ENCODE peak calls at places on chromosomes 13 and 19, in seven cellular contexts. One of them, this sample, is unnamed.

GRCh38 chr13:35711909-35712308 is 235.4 kb upstream of the MAB21L1 start:
- DNase-seq in right lobe of liver: no peak
- DNase-seq in heart left ventricle: no peak
- DNase-seq in upper lobe of left lung: no peak
- DNase-seq in IMR-90: no peak
- DNase-seq in endothelial cell of umbilical vein: no peak
- DNase-seq in A549: no peak
- DNase-seq in this sample: no peak

GRCh38 chr19:7928741-7929701 is 3.1 kb upstream of the CTXN1 start:
- DNase-seq in right lobe of liver: peak
- DNase-seq in heart left ventricle: no peak
- DNase-seq in upper lobe of left lung: peak
- DNase-seq in IMR-90: peak
- DNase-seq in endothelial cell of umbilical vein: peak
- DNase-seq in A549: peak
- DNase-seq in this sample: no peak

GRCh38 chr19:10712754-10713153 is 5.1 kb upstream of the DNM2 start:
- DNase-seq in right lobe of liver: no peak
- DNase-seq in heart left ventricle: no peak
- DNase-seq in upper lobe of left lung: peak
- DNase-seq in IMR-90: no peak
- DNase-seq in endothelial cell of umbilical vein: no peak
- DNase-seq in A549: no peak
- DNase-seq in this sample: peak

GRCh38 chr19:34457446-34457845 is 24.1 kb upstream of the WTIP start:
- DNase-seq in right lobe of liver: no peak
- DNase-seq in heart left ventricle: no peak
- DNase-seq in upper lobe of left lung: no peak
- DNase-seq in IMR-90: no peak
- DNase-seq in endothelial cell of umbilical vein: no peak
- DNase-seq in A549: no peak
- DNase-seq in this sample: no peak

GRCh38 chr19:16383584-16384161 is 59.0 kb downstream of the KLF2 start:
- DNase-seq in right lobe of liver: no peak
- DNase-seq in heart left ventricle: no peak
- DNase-seq in upper lobe of left lung: no peak
- DNase-seq in IMR-90: no peak
- DNase-seq in endothelial cell of umbilical vein: no peak
- DNase-seq in A549: no peak
- DNase-seq in this sample: no peak

GRCh38 chr19:7872306-7873204 is 1.6 kb downstream of the PRR36 start:
- DNase-seq in right lobe of liver: no peak
- DNase-seq in heart left ventricle: no peak
- DNase-seq in upper lobe of left lung: peak
- DNase-seq in IMR-90: no peak
- DNase-seq in endothelial cell of umbilical vein: no peak
- DNase-seq in A549: no peak
- DNase-seq in this sample: no peak

GRCh38 chr19:45901432-45901903 is 945 bp downstream of the MYPOP start:
- DNase-seq in right lobe of liver: peak
- DNase-seq in heart left ventricle: peak
- DNase-seq in upper lobe of left lung: peak
- DNase-seq in IMR-90: peak
- DNase-seq in endothelial cell of umbilical vein: peak
- DNase-seq in A549: no peak
- DNase-seq in this sample: peak

GRCh38 chr13:33642374-33643065 is 175.4 kb upstream of the RFC3 start:
- DNase-seq in right lobe of liver: peak
- DNase-seq in heart left ventricle: peak
- DNase-seq in upper lobe of left lung: no peak
- DNase-seq in IMR-90: peak
- DNase-seq in endothelial cell of umbilical vein: no peak
- DNase-seq in A549: peak
- DNase-seq in this sample: peak

GRCh38 chr13:55567721-55568625 is 1572.7 kb upstream of the PRR20A start:
- DNase-seq in right lobe of liver: no peak
- DNase-seq in heart left ventricle: no peak
- DNase-seq in upper lobe of left lung: no peak
- DNase-seq in IMR-90: no peak
- DNase-seq in endothelial cell of umbilical vein: no peak
- DNase-seq in A549: no peak
- DNase-seq in this sample: no peak

GRCh38 chr19:47122359-47123335 is 8.0 kb upstream of the SAE1 start:
- DNase-seq in right lobe of liver: no peak
- DNase-seq in heart left ventricle: no peak
- DNase-seq in upper lobe of left lung: no peak
- DNase-seq in IMR-90: peak
- DNase-seq in endothelial cell of umbilical vein: no peak
- DNase-seq in A549: no peak
- DNase-seq in this sample: no peak

GRCh38 chr19:14516048-14516534 is 2.1 kb downstream of the DNAJB1 start:
- DNase-seq in right lobe of liver: peak
- DNase-seq in heart left ventricle: no peak
- DNase-seq in upper lobe of left lung: no peak
- DNase-seq in IMR-90: no peak
- DNase-seq in endothelial cell of umbilical vein: no peak
- DNase-seq in A549: no peak
- DNase-seq in this sample: peak

GRCh38 chr13:113976711-113977684 is 3.1 kb upstream of the C13orf46 start:
- DNase-seq in right lobe of liver: peak
- DNase-seq in heart left ventricle: peak
- DNase-seq in upper lobe of left lung: peak
- DNase-seq in IMR-90: peak
- DNase-seq in endothelial cell of umbilical vein: no peak
- DNase-seq in A549: peak
- DNase-seq in this sample: no peak

GRCh38 chr19:47019431-47020041 is at the start of gene NPAS1:
- DNase-seq in right lobe of liver: no peak
- DNase-seq in heart left ventricle: no peak
- DNase-seq in upper lobe of left lung: peak
- DNase-seq in IMR-90: no peak
- DNase-seq in endothelial cell of umbilical vein: no peak
- DNase-seq in A549: no peak
- DNase-seq in this sample: no peak

GRCh38 chr13:103283451-103283820 is 217.2 kb upstream of the SLC10A2 start:
- DNase-seq in right lobe of liver: no peak
- DNase-seq in heart left ventricle: no peak
- DNase-seq in upper lobe of left lung: no peak
- DNase-seq in IMR-90: no peak
- DNase-seq in endothelial cell of umbilical vein: no peak
- DNase-seq in A549: no peak
- DNase-seq in this sample: no peak

GRCh38 chr13:32267836-32268439 is 47.2 kb downstream of the ZAR1L start:
- DNase-seq in right lobe of liver: no peak
- DNase-seq in heart left ventricle: no peak
- DNase-seq in upper lobe of left lung: no peak
- DNase-seq in IMR-90: no peak
- DNase-seq in endothelial cell of umbilical vein: peak
- DNase-seq in A549: no peak
- DNase-seq in this sample: peak

GRCh38 chr13:94305463-94305862 is 174.0 kb downstream of the DCT start:
- DNase-seq in right lobe of liver: no peak
- DNase-seq in heart left ventricle: no peak
- DNase-seq in upper lobe of left lung: no peak
- DNase-seq in IMR-90: peak
- DNase-seq in endothelial cell of umbilical vein: peak
- DNase-seq in A549: no peak
- DNase-seq in this sample: no peak

GRCh38 chr19:46885411-46885810 is 24.6 kb downstream of the ARHGAP35 start:
- DNase-seq in right lobe of liver: no peak
- DNase-seq in heart left ventricle: no peak
- DNase-seq in upper lobe of left lung: no peak
- DNase-seq in IMR-90: no peak
- DNase-seq in endothelial cell of umbilical vein: no peak
- DNase-seq in A549: no peak
- DNase-seq in this sample: no peak

GRCh38 chr19:56403261-56403660 is 871 bp upstream of the ZNF583 start:
- DNase-seq in right lobe of liver: no peak
- DNase-seq in heart left ventricle: no peak
- DNase-seq in upper lobe of left lung: no peak
- DNase-seq in IMR-90: peak
- DNase-seq in endothelial cell of umbilical vein: no peak
- DNase-seq in A549: no peak
- DNase-seq in this sample: no peak

GRCh38 chr19:34481861-34482379 is 362 bp downstream of the WTIP start:
- DNase-seq in right lobe of liver: no peak
- DNase-seq in heart left ventricle: no peak
- DNase-seq in upper lobe of left lung: peak
- DNase-seq in IMR-90: no peak
- DNase-seq in endothelial cell of umbilical vein: peak
- DNase-seq in A549: peak
- DNase-seq in this sample: no peak

GRCh38 chr13:28830580-28830979 is 10.4 kb downstream of the MTUS2 start:
- DNase-seq in right lobe of liver: no peak
- DNase-seq in heart left ventricle: no peak
- DNase-seq in upper lobe of left lung: no peak
- DNase-seq in IMR-90: no peak
- DNase-seq in endothelial cell of umbilical vein: no peak
- DNase-seq in A549: no peak
- DNase-seq in this sample: no peak

GRCh38 chr19:16631465-16631864 is 3.5 kb upstream of the MED26 start:
- DNase-seq in right lobe of liver: no peak
- DNase-seq in heart left ventricle: no peak
- DNase-seq in upper lobe of left lung: no peak
- DNase-seq in IMR-90: no peak
- DNase-seq in endothelial cell of umbilical vein: no peak
- DNase-seq in A549: no peak
- DNase-seq in this sample: no peak

GRCh38 chr13:27549406-27549981 is 70.8 kb downstream of the LNX2 start:
- DNase-seq in right lobe of liver: no peak
- DNase-seq in heart left ventricle: no peak
- DNase-seq in upper lobe of left lung: no peak
- DNase-seq in IMR-90: no peak
- DNase-seq in endothelial cell of umbilical vein: no peak
- DNase-seq in A549: no peak
- DNase-seq in this sample: peak

GRCh38 chr19:989381-990081 is 5.4 kb downstream of the WDR18 start:
- DNase-seq in right lobe of liver: no peak
- DNase-seq in heart left ventricle: no peak
- DNase-seq in upper lobe of left lung: no peak
- DNase-seq in IMR-90: no peak
- DNase-seq in endothelial cell of umbilical vein: no peak
- DNase-seq in A549: no peak
- DNase-seq in this sample: no peak

GRCh38 chr19:986083-986482 is 1.9 kb downstream of the WDR18 start:
- DNase-seq in right lobe of liver: no peak
- DNase-seq in heart left ventricle: no peak
- DNase-seq in upper lobe of left lung: peak
- DNase-seq in IMR-90: no peak
- DNase-seq in endothelial cell of umbilical vein: no peak
- DNase-seq in A549: no peak
- DNase-seq in this sample: no peak

GRCh38 chr19:988510-988909 is 4.4 kb downstream of the WDR18 start:
- DNase-seq in right lobe of liver: no peak
- DNase-seq in heart left ventricle: no peak
- DNase-seq in upper lobe of left lung: no peak
- DNase-seq in IMR-90: no peak
- DNase-seq in endothelial cell of umbilical vein: no peak
- DNase-seq in A549: no peak
- DNase-seq in this sample: no peak

GRCh38 chr19:990119-990571 is 6.0 kb downstream of the WDR18 start:
- DNase-seq in right lobe of liver: peak
- DNase-seq in heart left ventricle: no peak
- DNase-seq in upper lobe of left lung: peak
- DNase-seq in IMR-90: no peak
- DNase-seq in endothelial cell of umbilical vein: no peak
- DNase-seq in A549: no peak
- DNase-seq in this sample: no peak

GRCh38 chr19:988081-988480 is 3.9 kb downstream of the WDR18 start:
- DNase-seq in right lobe of liver: peak
- DNase-seq in heart left ventricle: no peak
- DNase-seq in upper lobe of left lung: no peak
- DNase-seq in IMR-90: no peak
- DNase-seq in endothelial cell of umbilical vein: no peak
- DNase-seq in A549: no peak
- DNase-seq in this sample: no peak
- TF ChIP-seq POLR2A in right lobe of liver: no peak
- TF ChIP-seq POLR2A in heart left ventricle: no peak
- TF ChIP-seq POLR2A in upper lobe of left lung: no peak
- TF ChIP-seq POLR2A in IMR-90: no peak
- TF ChIP-seq POLR2A in endothelial cell of umbilical vein: no peak
- TF ChIP-seq POLR2A in A549: no peak
- TF ChIP-seq POLR2A in this sample: no peak

GRCh38 chr13:97429681-97430081 is 4.3 kb upstream of the RAP2A start:
- DNase-seq in right lobe of liver: no peak
- DNase-seq in heart left ventricle: no peak
- DNase-seq in upper lobe of left lung: no peak
- DNase-seq in IMR-90: peak
- DNase-seq in endothelial cell of umbilical vein: no peak
- DNase-seq in A549: no peak
- DNase-seq in this sample: no peak

GRCh38 chr13:97431365-97431764 is 2.6 kb upstream of the RAP2A start:
- DNase-seq in right lobe of liver: no peak
- DNase-seq in heart left ventricle: no peak
- DNase-seq in upper lobe of left lung: no peak
- DNase-seq in IMR-90: no peak
- DNase-seq in endothelial cell of umbilical vein: no peak
- DNase-seq in A549: no peak
- DNase-seq in this sample: no peak

GRCh38 chr13:97432232-97432916 is 1.6 kb upstream of the RAP2A start:
- DNase-seq in right lobe of liver: no peak
- DNase-seq in heart left ventricle: no peak
- DNase-seq in upper lobe of left lung: no peak
- DNase-seq in IMR-90: no peak
- DNase-seq in endothelial cell of umbilical vein: no peak
- DNase-seq in A549: no peak
- DNase-seq in this sample: no peak

GRCh38 chr13:97432917-97433726 is 847 bp upstream of the RAP2A start:
- DNase-seq in right lobe of liver: peak
- DNase-seq in heart left ventricle: peak
- DNase-seq in upper lobe of left lung: peak
- DNase-seq in IMR-90: peak
- DNase-seq in endothelial cell of umbilical vein: peak
- DNase-seq in A549: peak
- DNase-seq in this sample: peak

GRCh38 chr13:97430296-97430695 is 3.7 kb upstream of the RAP2A start:
- DNase-seq in right lobe of liver: no peak
- DNase-seq in heart left ventricle: no peak
- DNase-seq in upper lobe of left lung: no peak
- DNase-seq in IMR-90: no peak
- DNase-seq in endothelial cell of umbilical vein: no peak
- DNase-seq in A549: no peak
- DNase-seq in this sample: no peak
- H3K4me3 ChIP-seq in right lobe of liver: no peak
- H3K4me3 ChIP-seq in heart left ventricle: no peak
- H3K4me3 ChIP-seq in upper lobe of left lung: no peak
- H3K4me3 ChIP-seq in IMR-90: no peak
- H3K4me3 ChIP-seq in endothelial cell of umbilical vein: no peak
- H3K4me3 ChIP-seq in A549: no peak
- H3K4me3 ChIP-seq in this sample: no peak

GRCh38 chr19:49409441-49410029 is 13.7 kb downstream of the PTH2 start:
- DNase-seq in right lobe of liver: no peak
- DNase-seq in heart left ventricle: no peak
- DNase-seq in upper lobe of left lung: no peak
- DNase-seq in IMR-90: no peak
- DNase-seq in endothelial cell of umbilical vein: no peak
- DNase-seq in A549: no peak
- DNase-seq in this sample: no peak
- TF ChIP-seq POLR2A in right lobe of liver: no peak
- TF ChIP-seq POLR2A in heart left ventricle: no peak
- TF ChIP-seq POLR2A in upper lobe of left lung: no peak
- TF ChIP-seq POLR2A in IMR-90: no peak
- TF ChIP-seq POLR2A in endothelial cell of umbilical vein: no peak
- TF ChIP-seq POLR2A in A549: no peak
- TF ChIP-seq POLR2A in this sample: no peak

GRCh38 chr19:27796540-27796939 is 1416.4 kb downstream of the UQCRFS1 start:
- DNase-seq in right lobe of liver: no peak
- DNase-seq in heart left ventricle: no peak
- DNase-seq in upper lobe of left lung: no peak
- DNase-seq in IMR-90: no peak
- DNase-seq in endothelial cell of umbilical vein: no peak
- DNase-seq in A549: no peak
- DNase-seq in this sample: no peak
- H3K4me3 ChIP-seq in right lobe of liver: no peak
- H3K4me3 ChIP-seq in heart left ventricle: no peak
- H3K4me3 ChIP-seq in upper lobe of left lung: no peak
- H3K4me3 ChIP-seq in IMR-90: no peak
- H3K4me3 ChIP-seq in endothelial cell of umbilical vein: no peak
- H3K4me3 ChIP-seq in A549: no peak
- H3K4me3 ChIP-seq in this sample: no peak